ENCODE peak calls at places on chromosome 3, in nine cellular contexts. W is substantia nigra, J is cortex of kidney, Q is RKO, S is left colon, E is NCI-H446, C is endothelial cell, Y is Kasumi-1, R is COR-L47. Z is an unnamed sample.

GRCh38 chr3:186217820-186218164 is 108.9 kb upstream of the ETV5 start:
- DNase-seq in Y (no peak), E (no peak), C (no peak), W (no peak), R (no peak), J (no peak), S (no peak), Q (no peak), Z (no peak)

GRCh38 chr3:114214542-114215341 is 22.6 kb downstream of the ZNF80 start:
- DNase-seq in Y (no peak), C (no peak), R (no peak), S (no peak), J (no peak), W (no peak), Q (no peak), E (no peak), Z (no peak)

GRCh38 chr3:143988306-143988705 is 16.7 kb downstream of the DIPK2A start:
- DNase-seq in C (no peak), Q (no peak), E (no peak), R (no peak), Y (no peak), J (no peak), W (no peak), S (no peak), Z (no peak)

GRCh38 chr3:136277634-136278033 is 27.5 kb downstream of the PCCB start:
- DNase-seq in E (peak; percentile 9), R (peak; percentile 92), J (no peak), W (no peak), Y (no peak), S (no peak), C (no peak), Q (no peak), Z (peak; percentile 35)

GRCh38 chr3:100159564-100160153 is 45.4 kb upstream of the FILIP1L start:
- DNase-seq in E (no peak), W (no peak), S (no peak), R (no peak), C (no peak), J (no peak), Y (no peak), Q (no peak), Z (no peak)

GRCh38 chr3:37029111-37029510 is 35.8 kb downstream of the MLH1 start:
- DNase-seq in W (no peak), C (no peak), R (no peak), J (no peak), E (no peak), Y (no peak), Q (no peak), S (no peak), Z (no peak)

GRCh38 chr3:184234224-184234623 is 4.8 kb downstream of the VWA5B2 start:
- DNase-seq in W (peak; percentile 32), C (no peak), E (peak; percentile 33), J (no peak), S (no peak), R (peak; percentile 17), Y (no peak), Q (peak; percentile 88), Z (no peak)

GRCh38 chr3:16177962-16178627 is 3.6 kb downstream of the GALNT15 start:
- DNase-seq in R (no peak), C (peak; percentile 91), E (no peak), Q (peak; percentile 52), S (peak; percentile 82), W (no peak), Y (no peak), J (no peak), Z (no peak)